ENCODE peak calls at places on chromosome 1, in eight cellular contexts. E, N, J, W, L, I, H and V are unnamed samples.
A peak's percentile ranks its signal among the peaks of the same experiment; 100 is the strongest.

GRCh38 chr1:209086486-209087192 is 496.9 kb upstream of the CAMK1G start:
- DNase-seq in L (no peak), E (no peak), H (no peak), W (no peak), J (no peak), I (no peak), N (no peak), V (peak; percentile 88)

GRCh38 chr1:230130172-230130944 is 63.3 kb downstream of the GALNT2 start:
- DNase-seq in E (no peak), N (no peak), W (no peak), H (no peak), J (no peak), L (no peak), I (no peak), V (no peak)

GRCh38 chr1:150798509-150798908 is 9.6 kb downstream of the CTSK start:
- DNase-seq in W (no peak), H (no peak), I (no peak), J (no peak), L (no peak), N (no peak), E (no peak), V (no peak)

GRCh38 chr1:183585038-183585437 is 5.2 kb downstream of the NCF2 start:
- DNase-seq in N (no peak), L (no peak), H (no peak), E (no peak), J (no peak), I (no peak), W (no peak), V (peak; percentile 53)

GRCh38 chr1:13759072-13759471 is 59.1 kb downstream of the PRDM2 start:
- DNase-seq in W (no peak), I (no peak), N (no peak), L (no peak), H (no peak), J (no peak), E (no peak), V (no peak)

GRCh38 chr1:145758575-145758974 is 39.3 kb downstream of the CD160 start:
- DNase-seq in L (no peak), E (no peak), H (no peak), I (no peak), N (no peak), J (no peak), W (no peak), V (no peak)

GRCh38 chr1:11417162-11417561 is 61.8 kb upstream of the DISP3 start:
- DNase-seq in H (no peak), E (no peak), I (no peak), J (no peak), N (no peak), W (no peak), L (no peak), V (no peak)

GRCh38 chr1:63917571-63918394 is 144.0 kb downstream of the ROR1 start:
- DNase-seq in W (no peak), N (peak; percentile 50), L (no peak), E (no peak), J (no peak), H (no peak), I (no peak), V (peak; percentile 51)

GRCh38 chr1:150887018-150887417 is at the start of gene CTXND2:
- DNase-seq in H (peak; percentile 86), L (no peak), I (no peak), E (no peak), W (no peak), J (no peak), N (no peak), V (no peak)

GRCh38 chr1:58928514-58928913 is 144.7 kb upstream of the JUN start:
- DNase-seq in H (no peak), E (no peak), J (no peak), W (no peak), L (no peak), N (no peak), I (no peak), V (no peak)

GRCh38 chr1:75330633-75331032 is 196.4 kb downstream of the LHX8 start:
- DNase-seq in H (no peak), J (no peak), I (no peak), N (no peak), W (no peak), L (no peak), E (no peak), V (no peak)

GRCh38 chr1:168320805-168321577 is 40.3 kb downstream of the TBX19 start:
- DNase-seq in L (peak; percentile 62), W (no peak), J (peak; percentile 74), I (no peak), E (no peak), N (peak; percentile 67), H (peak; percentile 93), V (no peak)

GRCh38 chr1:30551603-30552002 is 171.8 kb downstream of the MATN1 start:
- DNase-seq in I (no peak), E (no peak), H (no peak), J (no peak), N (no peak), L (no peak), W (no peak), V (no peak)

GRCh38 chr1:68442822-68443556 is 6.8 kb downstream of the RPE65 start:
- DNase-seq in W (no peak), I (no peak), N (peak; percentile 39), H (peak; percentile 64), L (peak; percentile 52), J (peak; percentile 36), E (no peak), V (peak; percentile 42)

GRCh38 chr1:54975709-54976108 is 4.7 kb upstream of the TMEM61 start:
- DNase-seq in I (no peak), N (no peak), L (no peak), H (no peak), E (no peak), J (no peak), W (no peak), V (no peak)

GRCh38 chr1:54972436-54972835 is 8.0 kb upstream of the TMEM61 start:
- DNase-seq in J (no peak), N (no peak), I (no peak), W (no peak), L (no peak), H (no peak), E (no peak), V (no peak)

GRCh38 chr1:54971317-54971791 is 9.1 kb upstream of the TMEM61 start:
- DNase-seq in L (no peak), N (no peak), I (no peak), H (no peak), J (no peak), E (no peak), W (no peak), V (peak; percentile 70)

GRCh38 chr1:54970901-54971300 is 9.5 kb upstream of the TMEM61 start:
- DNase-seq in N (no peak), W (no peak), E (no peak), I (no peak), H (no peak), J (no peak), L (no peak), V (no peak)

DNA sequence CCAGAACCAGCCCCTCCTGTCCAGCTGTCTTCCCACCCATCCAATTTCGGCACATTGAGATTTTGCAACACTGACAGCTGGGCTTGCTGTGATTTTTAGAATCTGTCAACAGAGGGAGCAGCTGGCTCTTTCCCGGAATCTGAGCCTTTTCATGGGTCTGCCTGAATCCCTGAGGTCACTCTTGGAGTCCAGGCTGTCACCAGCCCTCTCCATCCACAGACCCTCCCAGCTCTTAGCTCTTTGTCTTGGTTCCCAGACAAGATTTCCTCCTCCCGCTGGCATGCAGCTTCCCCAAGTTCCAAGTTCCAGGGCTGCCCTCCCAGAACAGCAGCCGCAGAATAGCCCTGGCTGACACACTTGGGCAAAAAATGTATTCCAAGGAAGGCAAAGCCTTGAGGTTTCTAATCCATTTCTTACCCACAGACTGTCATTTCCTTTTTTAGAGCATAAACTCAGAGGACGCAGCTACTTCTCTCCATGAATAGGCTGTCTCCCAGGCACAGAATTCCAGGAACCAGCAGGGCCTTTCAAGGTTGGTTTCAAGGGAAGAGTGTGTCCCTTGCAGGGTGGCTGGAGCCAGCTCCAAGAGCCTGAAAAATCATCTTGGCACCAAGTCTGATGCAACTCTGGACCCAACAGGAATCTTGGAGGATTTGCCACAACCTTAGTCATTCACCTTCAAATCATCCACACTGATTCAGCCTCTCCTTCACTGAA is 7.1 kb upstream of the TMEM61 start:
- DNase-seq in J (no peak), W (no peak), I (peak; percentile 77), H (peak; percentile 66), E (no peak), L (no peak), N (no peak), V (no peak)
- TF ChIP-seq CTCF in J (peak; percentile 61), W (no peak), I (peak; percentile 40), H (peak; percentile 65), E (no peak), L (peak; percentile 62), N (peak; percentile 46), V (no peak)

DNA sequence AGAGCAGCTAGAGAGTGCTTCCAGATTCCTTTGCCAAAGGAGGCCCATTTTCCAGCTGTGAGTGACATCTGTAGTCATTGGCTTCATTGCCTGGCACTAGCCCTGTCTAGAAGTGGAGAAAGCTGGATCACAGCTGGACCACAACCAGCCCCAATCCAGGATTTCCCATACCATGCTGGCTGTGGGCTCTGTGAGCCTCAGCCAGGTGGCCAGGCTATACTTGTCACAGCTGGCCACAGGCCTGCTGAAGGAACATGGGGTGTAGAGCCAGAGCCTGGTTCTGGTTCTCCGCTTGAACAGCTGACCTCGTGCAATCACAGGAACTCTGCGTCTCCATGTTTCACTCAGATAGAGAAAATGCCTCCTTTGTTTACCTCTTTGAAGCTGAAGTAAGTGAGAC is 36.6 kb downstream of the RIMKLA start:
- DNase-seq in E (no peak), W (no peak), L (no peak), J (no peak), I (no peak), N (no peak), H (no peak), V (no peak)
- H3K4me3 ChIP-seq in E (no peak overlapping the region), W (no peak overlapping the region), L (no peak overlapping the region), J (no peak overlapping the region), I (no peak overlapping the region), N (no peak overlapping the region), H (no peak overlapping the region), V (no peak overlapping the region)

GRCh38 chr1:109877320-109877771 is 33.3 kb upstream of the CSF1 start:
- DNase-seq in I (peak; percentile 88), E (no peak), N (peak; percentile 47), H (peak; percentile 95), J (peak; percentile 79), L (no peak), W (no peak), V (no peak)
- TF ChIP-seq CTCF in I (peak; percentile 33), E (no peak), N (peak; percentile 51), H (peak; percentile 34), J (peak; percentile 42), L (no peak), W (no peak), V (no peak)

GRCh38 chr1:220888665-220888986 is 9.4 kb downstream of the HLX start:
- DNase-seq in I (no peak), N (no peak), E (no peak), J (no peak), W (no peak), L (no peak), H (no peak), V (no peak)

GRCh38 chr1:220886470-220887201 is 7.4 kb downstream of the HLX start:
- DNase-seq in I (no peak), N (no peak), E (no peak), L (no peak), W (no peak), H (no peak), J (no peak), V (no peak)

GRCh38 chr1:220887868-220888664 is 8.8 kb downstream of the HLX start:
- DNase-seq in W (no peak), J (no peak), N (no peak), I (no peak), E (no peak), H (no peak), L (no peak), V (no peak)

GRCh38 chr1:220885971-220886370 is 6.7 kb downstream of the HLX start:
- DNase-seq in N (no peak), W (no peak), H (no peak), I (no peak), E (no peak), J (no peak), L (no peak), V (no peak)

GRCh38 chr1:220887202-220887867 is 8.1 kb downstream of the HLX start:
- DNase-seq in W (no peak), I (no peak), N (no peak), E (no peak), L (no peak), J (no peak), H (no peak), V (no peak)
- H3K4me3 ChIP-seq in W (no peak overlapping the region), I (peak overlapping the region; percentile 30), N (no peak overlapping the region), E (no peak overlapping the region), L (no peak overlapping the region), J (no peak overlapping the region), H (no peak overlapping the region), V (no peak overlapping the region)